ENCODE peak calls at places on chromosome 6, in five cellular contexts. L is HCT116, W is HepG2, U is H1, Q is K562. O is an unnamed sample.

GRCh38 chr6:113825776-113826175 is 31.4 kb upstream of the MARCKS start:
- DNase-seq in L (no peak), W (no peak), U (no peak), Q (no peak), O (no peak)

GRCh38 chr6:40164345-40164755 is 230.1 kb upstream of the MOCS1 start:
- DNase-seq in U (no peak), L (no peak), W (no peak), Q (peak; percentile 91), O (peak; percentile 79)

GRCh38 chr6:129774697-129775447 is 64.9 kb upstream of the ARHGAP18 start:
- DNase-seq in W (peak; percentile 85), L (peak; percentile 68), U (peak; percentile 54), Q (peak; percentile 89), O (peak; percentile 82)

GRCh38 chr6:87105823-87106222 is 10.9 kb upstream of the CGA start:
- DNase-seq in Q (no peak), W (no peak), U (no peak), L (no peak), O (no peak)

GRCh38 chr6:87152528-87152950 is 2.8 kb upstream of the ZNF292 start:
- DNase-seq in L (no peak), U (no peak), W (no peak), Q (no peak), O (no peak)

GRCh38 chr6:35417979-35418661 is 34.0 kb upstream of the FANCE start:
- DNase-seq in W (no peak), L (no peak), Q (no peak), U (no peak), O (no peak)

GRCh38 chr6:101290346-101290745 is 103.2 kb upstream of the GRIK2 start:
- DNase-seq in W (no peak), U (no peak), L (no peak), Q (no peak), O (no peak)

GRCh38 chr6:6610031-6610591 is 21.6 kb downstream of the LY86 start:
- DNase-seq in Q (no peak), L (no peak), W (no peak), U (no peak), O (no peak)

GRCh38 chr6:10558575-10558974 is 37.4 kb downstream of the GCNT2 start:
- DNase-seq in U (no peak), Q (no peak), W (no peak), L (no peak), O (no peak)

GRCh38 chr6:98036344-98036743 is 753.3 kb upstream of the MMS22L start:
- DNase-seq in W (no peak), U (no peak), L (no peak), Q (no peak), O (no peak)
- TF ChIP-seq JUND in W (no peak), U (no peak), L (no peak), Q (no peak), O (no peak)

GRCh38 chr6:44528716-44529115 is 141.2 kb downstream of the CDC5L start:
- DNase-seq in U (no peak), Q (no peak), L (no peak), W (no peak), O (no peak)

GRCh38 chr6:44530910-44531234 is 143.4 kb downstream of the CDC5L start:
- DNase-seq in L (no peak), Q (no peak), W (no peak), U (no peak), O (no peak)

GRCh38 chr6:44527961-44528644 is 140.6 kb downstream of the CDC5L start:
- DNase-seq in Q (no peak), U (no peak), L (no peak), W (no peak), O (no peak)

GRCh38 chr6:44530209-44530909 is 142.9 kb downstream of the CDC5L start:
- DNase-seq in L (no peak), W (no peak), U (no peak), Q (no peak), O (no peak)

GRCh38 chr6:44529506-44529905 is 142.0 kb downstream of the CDC5L start:
- DNase-seq in U (no peak), L (no peak), W (no peak), Q (no peak), O (no peak)
- TF ChIP-seq JUND in U (no peak), L (no peak), W (no peak), Q (no peak), O (no peak)

GRCh38 chr6:116366740-116367275 is 3.9 kb upstream of the DSE start:
- DNase-seq in Q (no peak), L (no peak), W (no peak), U (no peak), O (no peak)
- TF ChIP-seq JUND in Q (no peak), L (no peak), W (no peak), U (no peak), O (no peak)

GRCh38 chr6:75290558-75290957 is 6.0 kb upstream of the TMEM30A start:
- DNase-seq in L (no peak), Q (no peak), W (no peak), U (no peak), O (no peak)
- TF ChIP-seq JUND in L (no peak), Q (no peak), W (no peak), U (no peak), O (no peak)

GRCh38 chr6:9496837-9497236 is 918.0 kb downstream of the TFAP2A start:
- DNase-seq in Q (no peak), W (no peak), U (no peak), L (no peak), O (no peak)
- TF ChIP-seq JUND in Q (no peak), W (no peak), U (no peak), L (no peak), O (no peak)

GRCh38 chr6:52697903-52698302 is 27.0 kb downstream of the TMEM14A start:
- DNase-seq in Q (peak; percentile 22), L (no peak), W (no peak), U (no peak), O (no peak)
- TF ChIP-seq JUND in Q (no peak), L (no peak), W (no peak), U (no peak), O (no peak)

GRCh38 chr6:55212147-55212546 is 37.8 kb downstream of the HCRTR2 start:
- DNase-seq in U (no peak), W (no peak), L (no peak), Q (no peak), O (no peak)
- TF ChIP-seq JUND in U (no peak), W (no peak), L (no peak), Q (no peak), O (no peak)

GRCh38 chr6:127096167-127096566 is 22.3 kb upstream of the RSPO3 start:
- DNase-seq in Q (no peak), L (no peak), U (no peak), W (no peak), O (no peak)

GRCh38 chr6:127102299-127102698 is 16.2 kb upstream of the RSPO3 start:
- DNase-seq in L (no peak), W (no peak), U (no peak), Q (no peak), O (no peak)

GRCh38 chr6:127103482-127103881 is 15.0 kb upstream of the RSPO3 start:
- DNase-seq in Q (no peak), U (no peak), L (no peak), W (no peak), O (no peak)

GRCh38 chr6:127102859-127103258 is 15.6 kb upstream of the RSPO3 start:
- DNase-seq in U (no peak), L (no peak), Q (no peak), W (no peak), O (no peak)

GRCh38 chr6:127100510-127101140 is 17.8 kb upstream of the RSPO3 start:
- DNase-seq in Q (no peak), L (no peak), U (no peak), W (no peak), O (peak; percentile 8)
- TF ChIP-seq JUND in Q (no peak), L (no peak), U (no peak), W (no peak), O (no peak)

DNA sequence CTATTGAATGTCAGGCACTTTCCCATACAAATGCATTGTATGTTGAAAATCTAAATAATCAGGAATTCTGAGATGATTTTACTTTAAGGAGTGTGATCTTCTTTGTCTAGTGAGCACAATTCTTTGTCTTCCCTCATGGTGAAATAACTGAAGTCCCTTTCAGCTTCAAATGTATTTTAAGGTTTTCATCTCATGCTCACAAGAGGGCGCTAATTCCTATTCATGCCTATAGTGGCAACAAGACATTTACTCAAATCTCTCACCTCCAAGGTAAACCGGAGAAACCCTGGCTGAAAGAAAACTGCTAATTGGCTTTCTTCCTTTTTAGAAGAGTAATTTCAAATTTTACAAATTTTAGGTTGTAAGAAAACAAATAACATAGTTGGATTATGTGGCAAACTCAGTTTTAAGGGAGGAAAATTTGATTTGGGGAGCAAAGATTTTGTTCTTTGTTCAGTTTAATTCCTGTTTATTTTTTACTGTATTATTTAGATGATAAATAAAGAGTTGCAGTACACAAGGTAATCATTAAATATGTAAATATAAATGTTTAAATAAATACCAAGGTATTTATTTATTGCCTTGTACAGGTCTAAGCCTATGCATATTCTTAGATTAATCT is 69.1 kb downstream of the SLC35F1 start:
- DNase-seq in W (peak; percentile 61), L (peak; percentile 49), U (no peak), Q (peak; percentile 59), O (peak; percentile 23)
- TF ChIP-seq JUND in W (no peak), L (no peak), U (no peak), Q (no peak), O (no peak)

GRCh38 chr6:48041894-48042293 is 69.1 kb downstream of the PTCHD4 start:
- DNase-seq in U (no peak), L (no peak), W (peak; percentile 40), Q (no peak), O (no peak)

GRCh38 chr6:48032156-48032555 is 78.8 kb downstream of the PTCHD4 start:
- DNase-seq in U (no peak), L (no peak), W (peak; percentile 28), Q (no peak), O (no peak)

GRCh38 chr6:48037946-48038345 is 73.1 kb downstream of the PTCHD4 start:
- DNase-seq in Q (no peak), W (no peak), L (no peak), U (no peak), O (no peak)

GRCh38 chr6:48036316-48036715 is 74.7 kb downstream of the PTCHD4 start:
- DNase-seq in U (no peak), L (no peak), Q (no peak), W (peak; percentile 44), O (no peak)
- TF ChIP-seq JUND in U (no peak), L (no peak), Q (no peak), W (no peak), O (no peak)